ENCODE peak calls at places on chromosomes 6 and 20, in six cellular contexts. G, K, V, J, M and H are unnamed samples.

GRCh38 chr6:54617730-54618129 is 228.8 kb upstream of the FAM83B start:
- DNase-seq in G (no peak), K (peak), M (peak), V (no peak), J (peak), H (peak)

GRCh38 chr6:149935668-149936067 is 6.1 kb upstream of the ULBP2 start:
- DNase-seq in G (no peak), K (no peak), V (no peak), M (no peak), J (no peak), H (no peak)

GRCh38 chr6:163405412-163406309 is 8.9 kb upstream of the QKI start:
- DNase-seq in M (peak), V (no peak), J (no peak), G (peak), K (peak), H (peak)

GRCh38 chr6:42276008-42276890 is 58.6 kb upstream of the MRPS10 start:
- DNase-seq in K (no peak), V (no peak), J (no peak), M (peak), G (no peak), H (no peak)

GRCh38 chr6:1088441-1089001 is 223.4 kb upstream of the FOXQ1 start:
- DNase-seq in J (peak), V (no peak), K (no peak), M (no peak), G (no peak), H (no peak)

GRCh38 chr20:1391640-1392442 is 1.0 kb downstream of the FKBP1A start:
- DNase-seq in V (no peak), K (no peak), M (peak), G (peak), J (peak), H (no peak)

GRCh38 chr20:44460795-44461141 is 14.9 kb upstream of the TTPAL start:
- DNase-seq in V (no peak), J (peak), M (peak), K (no peak), G (peak), H (peak)

GRCh38 chr20:17431621-17432364 is 99.4 kb downstream of the BFSP1 start:
- DNase-seq in M (peak), K (peak), J (peak), V (peak), G (peak), H (peak)

GRCh38 chr20:53597085-53597482 is 3.4 kb upstream of the ZNF217 start:
- DNase-seq in M (peak), J (peak), V (no peak), K (no peak), G (no peak), H (no peak)

GRCh38 chr20:53599039-53599362 is 5.4 kb upstream of the ZNF217 start:
- DNase-seq in J (no peak), G (no peak), V (no peak), M (no peak), K (no peak), H (no peak)

GRCh38 chr20:53599378-53599777 is 5.7 kb upstream of the ZNF217 start:
- DNase-seq in K (no peak), J (peak), V (no peak), M (no peak), G (no peak), H (no peak)

GRCh38 chr20:53598140-53599038 is 4.8 kb upstream of the ZNF217 start:
- DNase-seq in J (no peak), K (no peak), M (no peak), V (no peak), G (peak), H (no peak)

GRCh38 chr20:53597521-53598120 is 4.0 kb upstream of the ZNF217 start:
- DNase-seq in J (peak), G (no peak), V (no peak), M (no peak), K (no peak), H (no peak)
- H3K4me3 ChIP-seq in J (peak), G (no peak), V (peak), M (no peak), K (no peak), H (no peak)

GRCh38 chr6:148263010-148263409 is 79.6 kb upstream of the SASH1 start:
- DNase-seq in M (peak), K (no peak), V (no peak), J (peak), G (no peak), H (no peak)
- TF ChIP-seq CTCF in M (no peak), K (no peak), V (no peak), J (no peak), G (no peak), H (no peak)

DNA sequence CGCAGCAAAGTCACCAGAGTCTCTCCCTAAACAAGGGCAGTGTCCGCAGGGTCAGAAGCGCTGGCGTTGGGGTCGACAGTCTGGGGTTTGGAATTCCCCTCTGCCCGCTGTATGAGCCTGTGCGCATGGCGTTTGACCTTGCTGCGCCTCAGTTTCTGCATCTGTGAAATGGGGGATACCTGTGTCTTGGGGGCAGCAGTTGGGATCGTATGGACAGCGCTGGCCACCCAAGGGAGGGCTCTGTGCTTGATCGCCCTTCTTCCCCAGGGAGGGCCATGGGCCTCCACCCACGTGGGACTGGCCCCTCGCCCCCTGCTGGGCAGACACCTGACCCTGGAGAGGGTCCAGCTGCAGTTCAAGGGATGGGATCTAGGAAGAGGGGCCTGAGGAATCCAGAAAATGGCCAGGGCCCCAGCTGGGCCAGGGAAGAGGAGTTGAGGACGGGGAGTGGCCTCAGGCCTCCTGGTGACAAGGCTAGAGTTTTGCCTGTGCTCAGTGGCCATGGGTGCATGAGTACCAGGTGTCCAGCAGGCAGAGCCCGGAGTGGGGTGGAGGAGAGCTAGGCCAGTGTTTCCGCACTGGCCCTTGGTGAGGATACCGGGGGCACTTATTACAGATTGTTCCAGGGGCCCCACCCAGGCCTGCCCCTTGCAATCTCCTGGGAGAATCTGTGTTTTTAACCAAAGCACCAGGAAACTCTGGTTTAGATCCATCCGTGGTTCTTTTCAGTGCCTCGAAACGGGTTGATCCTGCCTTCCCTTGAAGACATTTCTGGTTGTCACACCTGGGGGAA is 26.3 kb upstream of the PHACTR3 start:
- DNase-seq in V (no peak), G (no peak), M (no peak), J (no peak), K (no peak), H (no peak)
- H3K4me3 ChIP-seq in V (no peak), G (no peak), M (no peak), J (no peak), K (no peak), H (peak)

GRCh38 chr6:56852611-56853010 is 102.3 kb upstream of the BEND6 start:
- DNase-seq in K (no peak), M (no peak), G (no peak), J (peak), V (no peak), H (no peak)

GRCh38 chr6:56850618-56851017 is 104.3 kb upstream of the BEND6 start:
- DNase-seq in V (no peak), M (no peak), J (no peak), G (no peak), K (no peak), H (no peak)

GRCh38 chr6:56851104-56851503 is 103.8 kb upstream of the BEND6 start:
- DNase-seq in J (no peak), K (peak), G (peak), M (peak), V (no peak), H (no peak)

GRCh38 chr6:56852249-56852606 is 102.7 kb upstream of the BEND6 start:
- DNase-seq in K (no peak), M (no peak), V (no peak), G (no peak), J (peak), H (no peak)

DNA sequence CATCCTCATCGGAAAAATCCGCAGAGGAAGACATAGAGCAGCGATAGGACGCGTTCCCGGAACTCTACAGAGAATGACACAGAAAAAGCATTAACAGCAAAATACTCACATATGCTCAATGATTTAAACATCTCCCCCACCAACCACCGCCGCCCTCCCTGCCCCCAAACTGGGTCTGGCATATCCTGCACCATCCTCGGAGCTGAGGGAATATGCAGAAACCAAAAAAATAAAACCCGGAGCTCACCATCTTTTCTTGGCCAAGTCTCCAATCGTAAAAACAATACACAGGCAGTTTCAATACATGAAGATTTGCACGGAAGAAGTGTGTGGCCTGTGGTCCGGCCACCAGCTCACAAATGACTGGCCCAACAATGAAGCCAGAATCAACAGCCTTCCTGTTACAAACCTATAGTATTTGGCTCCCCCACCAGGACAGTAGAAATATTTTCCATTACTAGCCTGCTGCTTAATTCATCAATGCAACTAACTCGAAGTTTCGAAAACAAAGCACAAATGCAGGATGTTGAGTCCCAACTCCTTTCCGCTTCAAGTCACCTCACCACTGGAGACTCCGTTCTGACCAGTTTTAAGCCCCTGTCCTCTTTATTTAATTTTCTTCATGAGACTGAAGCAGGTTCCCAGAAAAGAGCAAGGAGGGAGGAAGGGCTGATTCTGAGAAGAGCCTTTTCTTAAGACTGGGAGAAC is 103.2 kb upstream of the BEND6 start:
- DNase-seq in K (peak), G (peak), M (peak), J (peak), V (peak), H (peak)
- TF ChIP-seq CTCF in K (peak), G (peak), M (peak), J (peak), V (peak), H (peak)

GRCh38 chr20:58173930-58174707 is 54.3 kb downstream of the ANKRD60 start:
- DNase-seq in J (no peak), V (no peak), K (peak), G (no peak), M (peak), H (peak)
- H3K4me3 ChIP-seq in J (no peak), V (no peak), K (no peak), G (no peak), M (no peak), H (peak)

DNA sequence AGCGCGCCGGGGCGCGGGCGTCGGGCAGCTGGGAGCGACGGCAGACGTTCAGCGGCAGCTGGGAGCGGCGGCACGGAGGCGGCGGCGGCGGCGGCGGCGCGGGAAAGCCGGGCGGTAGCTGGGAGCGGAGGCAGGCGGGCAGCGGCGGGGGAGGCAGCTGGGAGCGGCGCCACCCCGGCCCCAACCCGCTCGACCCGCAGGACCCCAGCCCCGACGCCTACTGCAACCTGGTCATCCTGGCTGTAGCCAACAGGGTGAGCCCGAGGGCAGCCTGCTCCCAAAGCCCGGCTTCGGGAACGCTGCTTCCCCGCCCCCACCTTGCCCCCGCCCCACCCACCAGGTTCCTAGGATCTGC is 8.9 kb downstream of the CCM2L start:
- DNase-seq in K (no peak), G (no peak), J (no peak), V (no peak), M (no peak), H (no peak)
- TF ChIP-seq CTCF in K (no peak), G (no peak), J (no peak), V (peak), M (peak), H (no peak)

GRCh38 chr20:36760647-36761046 is 12.9 kb downstream of the DSN1 start:
- DNase-seq in K (no peak), J (no peak), G (no peak), M (no peak), V (no peak), H (no peak)

GRCh38 chr20:36756482-36756881 is 10.6 kb upstream of the NDRG3 start:
- DNase-seq in G (no peak), V (no peak), M (no peak), K (no peak), J (no peak), H (no peak)

GRCh38 chr20:36758276-36758675 is 12.4 kb upstream of the NDRG3 start:
- DNase-seq in M (no peak), K (no peak), G (no peak), J (no peak), V (no peak), H (no peak)

GRCh38 chr20:36761125-36761524 is 12.4 kb downstream of the DSN1 start:
- DNase-seq in K (no peak), M (no peak), V (no peak), J (no peak), G (no peak), H (no peak)
- H3K4me3 ChIP-seq in K (no peak), M (no peak), V (no peak), J (no peak), G (no peak), H (no peak)

GRCh38 chr20:19903168-19903676 is 113.9 kb upstream of the NAA20 start:
- DNase-seq in J (no peak), V (no peak), G (peak), K (no peak), M (peak), H (peak)
- TF ChIP-seq CTCF in J (no peak), V (no peak), G (peak), K (no peak), M (peak), H (no peak)